ENCODE peak calls at places on chromosome 17, in seven cellular contexts. O is stomach, Z is psoas muscle, S is fibroblast of pulmonary artery, D is GM23338, J is foreskin keratinocyte, G is heart left ventricle. A is an unnamed sample.

GRCh38 chr17:8918811-8919210 is 46.7 kb downstream of the PIK3R5 start:
- DNase-seq in O (no peak), Z (no peak), S (peak; percentile 33), D (no peak), J (peak; percentile 34), G (no peak), A (no peak)

GRCh38 chr17:74054249-74054648 is 149.2 kb upstream of the RPL38 start:
- DNase-seq in O (no peak), Z (no peak), S (no peak), D (no peak), J (no peak), G (no peak), A (no peak)

GRCh38 chr17:2560658-2561057 is 32.8 kb upstream of the PAFAH1B1 start:
- DNase-seq in O (no peak), Z (no peak), S (peak; percentile 86), D (no peak), J (peak; percentile 17), G (no peak), A (no peak)

GRCh38 chr17:33039874-33040273 is 48.2 kb downstream of the SPACA3 start:
- DNase-seq in O (no peak), Z (no peak), S (peak; percentile 77), D (no peak), J (peak; percentile 71), G (no peak), A (no peak)

GRCh38 chr17:40309031-40309937 is at the start of gene RARA:
- DNase-seq in O (peak; percentile 63), Z (peak; percentile 68), S (peak; percentile 47), D (peak; percentile 95), J (no peak), G (no peak), A (peak; percentile 90)

GRCh38 chr17:4719146-4719545 is 8.7 kb downstream of the ARRB2 start:
- DNase-seq in O (no peak), Z (no peak), S (no peak), D (no peak), J (no peak), G (no peak), A (no peak)

GRCh38 chr17:17001874-17002520 is 30.1 kb upstream of the TNFRSF13B start:
- DNase-seq in O (peak; percentile 90), Z (peak; percentile 87), S (peak; percentile 68), D (peak; percentile 91), J (no peak), G (peak; percentile 74), A (peak; percentile 83)

GRCh38 chr17:43917348-43918025 is 10.2 kb upstream of the MPP2 start:
- DNase-seq in O (peak; percentile 30), Z (peak; percentile 64), S (peak; percentile 42), D (peak; percentile 82), J (no peak), G (peak; percentile 44), A (no peak)

GRCh38 chr17:65703891-65704290 is 142.4 kb upstream of the AXIN2 start:
- DNase-seq in O (no peak), Z (no peak), S (no peak), D (no peak), J (no peak), G (no peak), A (no peak)

GRCh38 chr17:47941998-47942490 is 673 bp downstream of the PNPO start:
- DNase-seq in O (no peak), Z (no peak), S (no peak), D (peak; percentile 21), J (no peak), G (no peak), A (no peak)

GRCh38 chr17:60618854-60619253 is 18.9 kb downstream of the PPM1D start:
- DNase-seq in O (no peak), Z (no peak), S (no peak), D (no peak), J (no peak), G (no peak), A (no peak)

GRCh38 chr17:79991140-79991923 is 44.3 kb downstream of the TBC1D16 start:
- DNase-seq in O (peak; percentile 90), Z (peak; percentile 87), S (peak; percentile 78), D (peak; percentile 89), J (no peak), G (peak; percentile 83), A (peak; percentile 94)

GRCh38 chr17:978110-979093 is 1.2 kb downstream of the NXN start:
- DNase-seq in O (peak; percentile 32), Z (peak; percentile 69), S (no peak), D (no peak), J (no peak), G (peak; percentile 35), A (no peak)

DNA sequence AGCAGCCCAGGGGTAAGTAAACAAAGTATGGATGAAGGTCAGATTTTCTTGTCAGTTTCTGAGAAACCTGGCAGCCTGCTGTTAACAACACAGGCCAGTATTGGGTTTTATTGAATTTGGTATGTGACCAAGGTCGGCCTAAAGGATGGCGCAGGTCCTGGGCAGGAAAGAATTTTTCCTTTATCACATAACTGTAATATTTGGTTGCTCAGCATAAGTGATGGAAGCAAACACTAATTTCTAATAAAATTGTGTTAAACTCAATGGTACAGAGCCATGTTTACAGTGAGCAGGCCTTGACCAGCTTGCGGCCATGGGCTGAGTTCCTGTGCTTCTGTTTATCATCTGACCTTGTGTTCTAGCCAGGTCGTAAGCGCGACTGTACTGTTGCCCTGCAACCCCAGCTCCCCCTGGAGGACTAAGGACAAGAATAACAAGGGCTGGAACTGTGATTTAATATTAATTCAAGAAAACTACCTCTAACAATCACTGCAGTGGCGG is 10.5 kb downstream of the POLDIP2 start:
- DNase-seq in O (peak; percentile 72), Z (no peak), S (no peak), D (peak; percentile 57), J (no peak), G (no peak), A (peak; percentile 37)
- TF ChIP-seq CTCF in O (no peak), Z (no peak), S (peak; percentile 42), D (peak; percentile 56), J (peak; percentile 42), G (no peak), A (peak; percentile 21)

GRCh38 chr17:56499799-56500388 is 93.6 kb upstream of the NOG start:
- DNase-seq in O (no peak), Z (no peak), S (peak; percentile 25), D (peak; percentile 73), J (peak; percentile 5), G (no peak), A (peak; percentile 22)
- TF ChIP-seq CTCF in O (no peak), Z (peak; percentile 53), S (peak; percentile 23), D (peak; percentile 62), J (peak; percentile 77), G (peak; percentile 28), A (no peak)

DNA sequence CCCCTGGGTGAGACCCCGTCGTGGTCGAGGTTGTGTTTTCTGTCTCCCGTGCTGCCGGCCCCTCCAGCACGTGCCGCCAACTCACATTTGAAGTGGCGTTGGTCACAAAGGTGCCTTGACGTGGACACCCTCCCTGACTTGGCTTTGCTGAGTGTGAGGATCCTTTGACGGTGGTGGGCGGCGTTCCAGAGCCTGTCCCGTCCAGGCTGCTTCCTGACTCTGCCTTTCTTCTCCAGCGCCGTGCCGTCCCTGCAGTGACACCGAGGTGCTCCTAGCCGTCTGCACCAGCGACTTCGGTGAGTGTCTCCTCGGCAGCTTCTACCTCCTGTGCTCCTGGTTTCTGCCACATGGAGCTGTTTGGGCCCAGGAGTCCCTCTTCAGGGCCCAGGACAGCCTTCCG is 13.5 kb downstream of the METRNL start:
- DNase-seq in O (no peak), Z (no peak), S (no peak), D (no peak), J (no peak), G (no peak), A (no peak)
- TF ChIP-seq CTCF in O (no peak), Z (no peak), S (no peak), D (no peak), J (no peak), G (no peak), A (no peak)

DNA sequence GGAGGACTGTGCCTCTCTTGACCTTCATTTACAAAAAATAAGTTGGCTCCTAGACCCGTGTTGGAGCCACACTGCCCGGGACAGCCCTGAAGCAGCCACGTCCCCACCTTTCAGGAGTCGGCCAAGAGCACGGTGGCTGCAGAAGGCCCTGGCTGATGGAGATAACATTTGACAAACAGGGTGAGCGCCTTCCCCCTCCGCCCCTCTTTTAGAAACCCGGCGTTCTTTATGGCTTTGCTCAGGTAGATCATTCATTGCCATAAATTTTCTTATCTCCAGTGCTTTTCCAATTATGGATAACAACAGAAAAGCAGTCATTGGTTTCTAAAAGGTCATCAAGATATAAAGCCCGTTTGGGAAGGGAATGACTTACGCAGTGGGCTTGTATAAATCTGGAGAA is 398.1 kb upstream of the TNRC6C start:
- DNase-seq in O (no peak), Z (no peak), S (no peak), D (no peak), J (no peak), G (no peak), A (no peak)
- TF ChIP-seq CTCF in O (no peak), Z (no peak), S (no peak), D (no peak), J (no peak), G (no peak), A (no peak)

GRCh38 chr17:82871776-82872561 is 32.1 kb upstream of the ZNF750 start:
- DNase-seq in O (no peak), Z (peak; percentile 44), S (no peak), D (no peak), J (no peak), G (no peak), A (no peak)
- TF ChIP-seq CTCF in O (no peak), Z (no peak), S (no peak), D (no peak), J (no peak), G (no peak), A (no peak)

GRCh38 chr17:11644265-11645212 is 46.3 kb downstream of the DNAH9 start:
- DNase-seq in O (peak; percentile 72), Z (no peak), S (peak; percentile 57), D (peak; percentile 71), J (peak; percentile 7), G (peak; percentile 49), A (peak; percentile 57)
- TF ChIP-seq CTCF in O (peak; percentile 51), Z (peak; percentile 55), S (peak; percentile 58), D (peak; percentile 57), J (peak; percentile 68), G (peak; percentile 72), A (peak; percentile 30)

GRCh38 chr17:38605230-38605851 is 411 bp downstream of the SRCIN1 start:
- DNase-seq in O (no peak), Z (no peak), S (no peak), D (peak; percentile 82), J (no peak), G (no peak), A (peak; percentile 65)

GRCh38 chr17:38608648-38609047 is 2.9 kb upstream of the SRCIN1 start:
- DNase-seq in O (peak; percentile 85), Z (peak; percentile 18), S (no peak), D (peak; percentile 54), J (no peak), G (no peak), A (peak; percentile 91)

GRCh38 chr17:38605852-38606645 is at the start of gene SRCIN1:
- DNase-seq in O (peak; percentile 76), Z (peak; percentile 75), S (no peak), D (peak; percentile 73), J (no peak), G (peak; percentile 58), A (peak; percentile 91)

GRCh38 chr17:38604479-38605229 is 1.1 kb downstream of the SRCIN1 start:
- DNase-seq in O (no peak), Z (peak; percentile 48), S (no peak), D (peak; percentile 82), J (no peak), G (no peak), A (peak; percentile 61)

GRCh38 chr17:38606646-38607611 is 1.2 kb upstream of the SRCIN1 start:
- DNase-seq in O (peak; percentile 49), Z (peak; percentile 44), S (no peak), D (peak; percentile 63), J (no peak), G (peak; percentile 78), A (peak; percentile 84)
- TF ChIP-seq CTCF in O (no peak), Z (no peak), S (no peak), D (no peak), J (no peak), G (no peak), A (peak; percentile 76)